ENCODE peak calls at places on chromosome 20, in five cellular contexts. W is activated T-helper 9 cell treated with anti-CD3 and anti-CD28 coated beads, Interleukin-2, amount 50 U/mL, for 16 hours; J is stimulated activated CD4-positive, alpha-beta T cell treated with anti-CD3 and anti-CD28 coated beads, Interleukin-4, amount 100 ng/mL, for 1 hour; N is endothelial cell of umbilical vein; C is NCI-H460. I is an unnamed sample.

GRCh38 chr20:13526551-13526950 is 112.2 kb downstream of the TASP1 start:
- DNase-seq in W (no peak), J (no peak), N (no peak), C (no peak), I (no peak)

GRCh38 chr20:45067087-45067486 is 33.8 kb downstream of the KCNS1 start:
- DNase-seq in W (no peak), J (no peak), N (no peak), C (no peak), I (no peak)

GRCh38 chr20:56848561-56848960 is 219.5 kb downstream of the TFAP2C start:
- DNase-seq in W (no peak), J (no peak), N (no peak), C (no peak), I (no peak)

GRCh38 chr20:50713677-50714101 is 17.7 kb upstream of the PARD6B start:
- DNase-seq in W (no peak), J (no peak), N (no peak), C (no peak), I (no peak)

GRCh38 chr20:3209023-3209945 is at the start of gene ITPA:
- DNase-seq in W (peak), J (peak), N (peak), C (no peak), I (peak)

GRCh38 chr20:47353697-47354387 is 2.7 kb downstream of the ZMYND8 start:
- DNase-seq in W (no peak), J (no peak), N (peak), C (no peak), I (no peak)

GRCh38 chr20:58907481-58908137 is 55.1 kb downstream of the GNAS start:
- DNase-seq in W (no peak), J (peak), N (peak), C (no peak), I (peak)

GRCh38 chr20:42179768-42180167 is 561.6 kb upstream of the CHD6 start:
- DNase-seq in W (no peak), J (no peak), N (no peak), C (no peak), I (no peak)

GRCh38 chr20:46104262-46104661 is 13.9 kb upstream of the CD40 start:
- DNase-seq in W (no peak), J (no peak), N (no peak), C (no peak), I (no peak)

GRCh38 chr20:13113731-13114130 is 105.0 kb downstream of the SPTLC3 start:
- DNase-seq in W (no peak), J (no peak), N (no peak), C (no peak), I (no peak)

GRCh38 chr20:9031951-9032350 is 36.9 kb upstream of the PLCB4 start:
- DNase-seq in W (no peak), J (no peak), N (no peak), C (no peak), I (no peak)

GRCh38 chr20:56143759-56144158 is 104.8 kb upstream of the MC3R start:
- DNase-seq in W (no peak), J (no peak), N (no peak), C (no peak), I (no peak)

GRCh38 chr20:24084281-24084680 is 95.7 kb upstream of the GGTLC1 start:
- DNase-seq in W (no peak), J (no peak), N (no peak), C (no peak), I (no peak)

GRCh38 chr20:1813101-1813529 is 82.1 kb upstream of the SIRPA start:
- DNase-seq in W (no peak), J (no peak), N (peak), C (peak), I (no peak)

GRCh38 chr20:49823152-49823847 is 10.7 kb downstream of the SLC9A8 start:
- DNase-seq in W (no peak), J (no peak), N (no peak), C (no peak), I (no peak)

GRCh38 chr20:62627901-62628612 is 14.2 kb upstream of the SLCO4A1 start:
- DNase-seq in W (no peak), J (no peak), N (no peak), C (no peak), I (no peak)

GRCh38 chr20:45095753-45096371 is 5.1 kb downstream of the KCNS1 start:
- DNase-seq in W (peak), J (peak), N (peak), C (peak), I (peak)

GRCh38 chr20:60268502-60268901 is 310.3 kb downstream of the CDH26 start:
- DNase-seq in W (no peak), J (no peak), N (no peak), C (no peak), I (no peak)

GRCh38 chr20:37389241-37389747 is 43.4 kb downstream of the SRC start:
- DNase-seq in W (no peak), J (no peak), N (no peak), C (no peak), I (no peak)

GRCh38 chr20:41619360-41620115 is 1.4 kb upstream of the CHD6 start:
- DNase-seq in W (no peak), J (no peak), N (no peak), C (no peak), I (peak)

GRCh38 chr20:45959126-45959525 is 12.9 kb downstream of the ZNF335 start:
- DNase-seq in W (no peak), J (no peak), N (no peak), C (no peak), I (no peak)

GRCh38 chr20:44646641-44647274 is 4.7 kb downstream of the ADA start:
- DNase-seq in W (no peak), J (no peak), N (peak), C (no peak), I (no peak)

GRCh38 chr20:25281541-25281991 is 33.7 kb downstream of the PYGB start:
- DNase-seq in W (no peak), J (no peak), N (no peak), C (no peak), I (no peak)

GRCh38 chr20:32485126-32485769 is 99.9 kb downstream of the NOL4L start:
- DNase-seq in W (peak), J (peak), N (peak), C (peak), I (peak)

GRCh38 chr20:4112490-4113420 is 97.4 kb upstream of the RNF24 start:
- DNase-seq in W (no peak), J (no peak), N (peak), C (no peak), I (no peak)

GRCh38 chr20:20207291-20207690 is 155.0 kb downstream of the CFAP61 start:
- DNase-seq in W (no peak), J (no peak), N (no peak), C (no peak), I (peak)

GRCh38 chr20:25013478-25014380 is 21.2 kb upstream of the APMAP start:
- DNase-seq in W (no peak), J (no peak), N (no peak), C (no peak), I (no peak)